ENCODE peak calls at places on chromosomes 4 and X, in four cellular contexts. One of them, this sample, is unnamed.

GRCh38 chr4:110824344-110824743 is 201.5 kb upstream of the PITX2 start:
- DNase-seq in HepG2: no peak
- DNase-seq in K562: no peak
- DNase-seq in GM12878: no peak
- DNase-seq in this sample: no peak

GRCh38 chr4:113908829-113909228 is 70.6 kb downstream of the ARSJ start:
- DNase-seq in HepG2: no peak
- DNase-seq in K562: no peak
- DNase-seq in GM12878: no peak
- DNase-seq in this sample: no peak

GRCh38 chr4:147139455-147140198 is 194.0 kb upstream of the TTC29 start:
- DNase-seq in HepG2: no peak
- DNase-seq in K562: no peak
- DNase-seq in GM12878: no peak
- DNase-seq in this sample: no peak

GRCh38 chr4:12172198-12172970 is 743.7 kb upstream of the HS3ST1 start:
- DNase-seq in HepG2: no peak
- DNase-seq in K562: no peak
- DNase-seq in GM12878: no peak
- DNase-seq in this sample: no peak

GRCh38 chr4:109945056-109945455 is 32.4 kb downstream of the EGF start:
- DNase-seq in HepG2: peak
- DNase-seq in K562: peak
- DNase-seq in GM12878: no peak
- DNase-seq in this sample: peak

GRCh38 chr4:14415146-14415545 is 587.1 kb upstream of the CPEB2 start:
- DNase-seq in HepG2: no peak
- DNase-seq in K562: no peak
- DNase-seq in GM12878: no peak
- DNase-seq in this sample: no peak

GRCh38 chr4:142079951-142080350 is 443.6 kb downstream of the IL15 start:
- DNase-seq in HepG2: no peak
- DNase-seq in K562: no peak
- DNase-seq in GM12878: no peak
- DNase-seq in this sample: no peak

GRCh38 chr4:155759372-155760252 is 791 bp downstream of the GUCY1B1 start:
- DNase-seq in HepG2: no peak
- DNase-seq in K562: peak
- DNase-seq in GM12878: no peak
- DNase-seq in this sample: peak

GRCh38 chrX:15567886-15568616 is 32.7 kb downstream of the ACE2 start:
- DNase-seq in HepG2: peak
- DNase-seq in K562: no peak
- DNase-seq in GM12878: no peak
- DNase-seq in this sample: no peak

GRCh38 chrX:104018126-104018525 is 4.6 kb upstream of the H2BW1 start:
- DNase-seq in HepG2: no peak
- DNase-seq in K562: no peak
- DNase-seq in GM12878: no peak
- DNase-seq in this sample: no peak

GRCh38 chr4:88698539-88698938 is 910 bp upstream of the NAP1L5 start:
- DNase-seq in HepG2: no peak
- DNase-seq in K562: peak
- DNase-seq in GM12878: no peak
- DNase-seq in this sample: no peak

GRCh38 chr4:174214102-174214878 is 69.2 kb downstream of the FBXO8 start:
- DNase-seq in HepG2: no peak
- DNase-seq in K562: no peak
- DNase-seq in GM12878: no peak
- DNase-seq in this sample: no peak

GRCh38 chr4:85837334-85837733 is 362.4 kb downstream of the ARHGAP24 start:
- DNase-seq in HepG2: no peak
- DNase-seq in K562: no peak
- DNase-seq in GM12878: no peak
- DNase-seq in this sample: no peak

GRCh38 chr4:150570123-150570522 is 11.8 kb upstream of the MAB21L2 start:
- DNase-seq in HepG2: no peak
- DNase-seq in K562: no peak
- DNase-seq in GM12878: no peak
- DNase-seq in this sample: no peak

GRCh38 chr4:150570862-150571261 is 11.1 kb upstream of the MAB21L2 start:
- DNase-seq in HepG2: no peak
- DNase-seq in K562: peak
- DNase-seq in GM12878: no peak
- DNase-seq in this sample: peak

GRCh38 chr4:150572704-150573504 is 9.0 kb upstream of the MAB21L2 start:
- DNase-seq in HepG2: no peak
- DNase-seq in K562: peak
- DNase-seq in GM12878: peak
- DNase-seq in this sample: no peak

GRCh38 chr4:150567070-150567469 is 14.9 kb upstream of the MAB21L2 start:
- DNase-seq in HepG2: no peak
- DNase-seq in K562: no peak
- DNase-seq in GM12878: no peak
- DNase-seq in this sample: no peak

GRCh38 chr4:150569384-150569987 is 12.5 kb upstream of the MAB21L2 start:
- DNase-seq in HepG2: no peak
- DNase-seq in K562: no peak
- DNase-seq in GM12878: no peak
- DNase-seq in this sample: peak
- TF ChIP-seq POLR2AphosphoS2 in HepG2: no peak
- TF ChIP-seq POLR2AphosphoS2 in K562: no peak
- TF ChIP-seq POLR2AphosphoS2 in GM12878: no peak
- TF ChIP-seq POLR2AphosphoS2 in this sample: no peak

GRCh38 chrX:97389761-97390192 is 506.1 kb downstream of the RPA4 start:
- DNase-seq in HepG2: no peak
- DNase-seq in K562: no peak
- DNase-seq in GM12878: no peak
- DNase-seq in this sample: peak
- TF ChIP-seq POLR2AphosphoS2 in HepG2: no peak
- TF ChIP-seq POLR2AphosphoS2 in K562: no peak
- TF ChIP-seq POLR2AphosphoS2 in GM12878: no peak
- TF ChIP-seq POLR2AphosphoS2 in this sample: no peak

GRCh38 chrX:132016628-132017430 is 6.3 kb upstream of the STK26 start:
- DNase-seq in HepG2: no peak
- DNase-seq in K562: peak
- DNase-seq in GM12878: no peak
- DNase-seq in this sample: no peak
- TF ChIP-seq POLR2AphosphoS2 in HepG2: no peak
- TF ChIP-seq POLR2AphosphoS2 in K562: no peak
- TF ChIP-seq POLR2AphosphoS2 in GM12878: no peak
- TF ChIP-seq POLR2AphosphoS2 in this sample: no peak

GRCh38 chr4:119725688-119726330 is 97.2 kb upstream of the PDE5A start:
- DNase-seq in HepG2: no peak
- DNase-seq in K562: no peak
- DNase-seq in GM12878: no peak
- DNase-seq in this sample: no peak

GRCh38 chr4:119725011-119725410 is 96.4 kb upstream of the PDE5A start:
- DNase-seq in HepG2: no peak
- DNase-seq in K562: no peak
- DNase-seq in GM12878: no peak
- DNase-seq in this sample: no peak

GRCh38 chr4:119728185-119728584 is 99.6 kb upstream of the PDE5A start:
- DNase-seq in HepG2: no peak
- DNase-seq in K562: no peak
- DNase-seq in GM12878: no peak
- DNase-seq in this sample: no peak

GRCh38 chr4:119728692-119729593 is 100.3 kb upstream of the PDE5A start:
- DNase-seq in HepG2: no peak
- DNase-seq in K562: no peak
- DNase-seq in GM12878: no peak
- DNase-seq in this sample: no peak

DNA sequence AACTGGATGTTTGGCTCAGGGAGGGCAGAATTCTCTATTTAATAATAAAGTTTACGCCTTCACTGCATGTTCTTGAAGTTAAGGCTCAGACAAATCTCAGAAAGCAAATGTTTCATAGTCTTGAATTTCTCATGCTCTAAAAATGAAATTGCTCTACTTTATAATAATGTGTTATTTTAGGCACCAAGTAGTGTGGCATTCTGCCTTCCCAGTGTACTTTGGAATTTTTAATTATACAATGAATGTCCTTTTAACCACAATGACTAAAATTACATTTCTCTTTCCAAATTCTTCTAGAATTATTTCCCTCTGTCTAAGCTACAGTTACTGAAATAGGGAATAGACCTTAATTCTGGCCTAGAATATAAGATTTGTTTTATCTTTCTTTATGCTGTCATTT is 97.9 kb upstream of the PDE5A start:
- DNase-seq in HepG2: no peak
- DNase-seq in K562: no peak
- DNase-seq in GM12878: no peak
- DNase-seq in this sample: no peak
- TF ChIP-seq POLR2AphosphoS2 in HepG2: no peak
- TF ChIP-seq POLR2AphosphoS2 in K562: no peak
- TF ChIP-seq POLR2AphosphoS2 in GM12878: no peak
- TF ChIP-seq POLR2AphosphoS2 in this sample: no peak

GRCh38 chrX:106670631-106671030 is 55.9 kb upstream of the RNF128 start:
- DNase-seq in HepG2: no peak
- DNase-seq in K562: no peak
- DNase-seq in GM12878: no peak
- DNase-seq in this sample: no peak

GRCh38 chrX:106672527-106672926 is 54.0 kb upstream of the RNF128 start:
- DNase-seq in HepG2: no peak
- DNase-seq in K562: no peak
- DNase-seq in GM12878: no peak
- DNase-seq in this sample: no peak
- TF ChIP-seq POLR2AphosphoS2 in HepG2: no peak
- TF ChIP-seq POLR2AphosphoS2 in K562: no peak
- TF ChIP-seq POLR2AphosphoS2 in GM12878: no peak
- TF ChIP-seq POLR2AphosphoS2 in this sample: no peak

DNA sequence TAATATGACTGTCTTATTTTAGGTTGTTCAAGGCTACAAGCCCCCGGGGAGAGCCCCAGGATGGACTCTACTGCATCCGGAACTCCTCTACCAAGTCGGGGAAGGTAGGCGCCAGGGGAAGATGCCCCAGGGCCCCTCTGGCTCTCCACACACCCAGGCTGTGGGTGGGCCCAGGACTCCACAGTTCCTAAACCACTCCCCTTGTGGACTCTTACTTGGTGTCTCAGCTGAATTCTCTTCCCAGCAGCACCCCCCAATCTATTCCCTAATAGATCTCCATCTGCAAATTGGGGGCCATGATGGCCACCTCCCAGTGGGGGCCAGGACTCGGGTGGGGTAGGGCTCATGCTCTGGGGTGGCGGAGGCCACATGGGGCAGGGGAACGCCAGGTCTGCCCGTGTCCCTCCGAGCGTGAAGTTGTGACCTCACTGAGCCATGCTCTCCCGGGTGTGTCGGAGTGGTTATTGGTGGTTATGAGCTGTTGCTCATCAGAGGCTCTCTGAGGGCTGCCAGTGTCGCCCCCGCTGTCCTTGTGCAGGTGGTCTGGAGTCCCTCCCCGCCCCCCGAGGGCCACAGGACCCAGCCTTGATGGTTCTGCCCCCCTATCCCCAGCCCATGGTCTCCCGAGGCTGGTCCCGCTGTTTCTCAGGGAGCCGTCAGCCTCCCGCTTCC is 11.2 kb upstream of the ADD1 start:
- DNase-seq in HepG2: no peak
- DNase-seq in K562: no peak
- DNase-seq in GM12878: no peak
- DNase-seq in this sample: no peak
- TF ChIP-seq POLR2AphosphoS2 in HepG2: no peak
- TF ChIP-seq POLR2AphosphoS2 in K562: no peak
- TF ChIP-seq POLR2AphosphoS2 in GM12878: no peak
- TF ChIP-seq POLR2AphosphoS2 in this sample: no peak

GRCh38 chrX:37824491-37825224 is 22.7 kb downstream of the DYNLT3 start:
- DNase-seq in HepG2: no peak
- DNase-seq in K562: no peak
- DNase-seq in GM12878: no peak
- DNase-seq in this sample: no peak
- TF ChIP-seq POLR2AphosphoS2 in HepG2: no peak
- TF ChIP-seq POLR2AphosphoS2 in K562: no peak
- TF ChIP-seq POLR2AphosphoS2 in GM12878: no peak
- TF ChIP-seq POLR2AphosphoS2 in this sample: no peak

GRCh38 chrX:27086221-27086620 is 376.9 kb downstream of the PPP4R3C start:
- DNase-seq in HepG2: no peak
- DNase-seq in K562: no peak
- DNase-seq in GM12878: no peak
- DNase-seq in this sample: no peak
- TF ChIP-seq POLR2AphosphoS2 in HepG2: no peak
- TF ChIP-seq POLR2AphosphoS2 in K562: no peak
- TF ChIP-seq POLR2AphosphoS2 in GM12878: no peak
- TF ChIP-seq POLR2AphosphoS2 in this sample: no peak

GRCh38 chrX:152810403-152810802 is 20.2 kb downstream of the CETN2 start:
- DNase-seq in HepG2: no peak
- DNase-seq in K562: no peak
- DNase-seq in GM12878: no peak
- DNase-seq in this sample: peak

GRCh38 chrX:152814048-152814447 is 16.5 kb downstream of the CETN2 start:
- DNase-seq in HepG2: no peak
- DNase-seq in K562: no peak
- DNase-seq in GM12878: no peak
- DNase-seq in this sample: no peak

GRCh38 chrX:152817082-152817744 is 13.3 kb downstream of the CETN2 start:
- DNase-seq in HepG2: no peak
- DNase-seq in K562: peak
- DNase-seq in GM12878: no peak
- DNase-seq in this sample: peak

DNA sequence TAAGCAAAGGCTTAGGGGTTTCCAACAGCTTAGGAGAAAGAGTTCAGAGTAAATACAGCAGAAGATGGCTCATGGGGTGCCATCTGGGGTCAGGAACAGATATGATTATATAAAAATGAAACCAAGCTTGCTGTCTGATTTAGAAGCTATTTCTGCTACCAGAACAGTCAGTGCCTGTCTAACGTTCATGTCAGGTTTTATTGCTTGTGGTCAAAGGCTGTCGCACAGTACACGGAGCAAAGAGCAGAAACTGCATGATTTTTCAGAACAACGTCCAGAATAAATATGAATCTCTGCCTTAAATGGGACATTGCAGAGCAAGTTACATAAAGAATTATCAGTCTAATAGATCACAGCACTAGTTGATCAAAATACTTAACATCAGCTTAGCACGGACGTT is 17.3 kb downstream of the CETN2 start:
- DNase-seq in HepG2: no peak
- DNase-seq in K562: no peak
- DNase-seq in GM12878: no peak
- DNase-seq in this sample: no peak
- TF ChIP-seq POLR2AphosphoS2 in HepG2: no peak
- TF ChIP-seq POLR2AphosphoS2 in K562: no peak
- TF ChIP-seq POLR2AphosphoS2 in GM12878: no peak
- TF ChIP-seq POLR2AphosphoS2 in this sample: no peak